ENCODE peak calls at places on chromosome 22, in eight cellular contexts. E, F, U, G, C, V, O and K are unnamed samples.

GRCh38 chr22:47695176-47695575 is 932.7 kb downstream of the TBC1D22A start:
- DNase-seq in E (no peak), F (no peak), U (no peak), G (no peak), C (no peak), V (no peak), O (no peak), K (no peak)

GRCh38 chr22:41330169-41330568 is 28.8 kb downstream of the ZC3H7B start:
- DNase-seq in E (no peak), F (no peak), U (no peak), G (no peak), C (no peak), V (no peak), O (no peak), K (no peak)

GRCh38 chr22:43955040-43955882 is at the start of gene SAMM50:
- DNase-seq in E (peak), F (peak), U (peak), G (peak), C (peak), V (peak), O (peak), K (peak)

GRCh38 chr22:30806391-30806861 is 111.8 kb downstream of the OSBP2 start:
- DNase-seq in E (no peak), F (no peak), U (peak), G (no peak), C (no peak), V (no peak), O (no peak), K (peak)

GRCh38 chr22:32839776-32840571 is 38.5 kb downstream of the TIMP3 start:
- DNase-seq in E (no peak), F (no peak), U (peak), G (no peak), C (no peak), V (no peak), O (no peak), K (no peak)

GRCh38 chr22:27554106-27554814 is 247.3 kb downstream of the MN1 start:
- DNase-seq in E (no peak), F (no peak), U (peak), G (no peak), C (no peak), V (peak), O (no peak), K (no peak)

GRCh38 chr22:42912049-42912448 is 55.0 kb upstream of the ARFGAP3 start:
- DNase-seq in E (no peak), F (no peak), U (no peak), G (no peak), C (no peak), V (no peak), O (no peak), K (no peak)

GRCh38 chr22:41994506-41994905 is 4.1 kb upstream of the WBP2NL start:
- DNase-seq in E (no peak), F (peak), U (no peak), G (no peak), C (no peak), V (no peak), O (no peak), K (no peak)

GRCh38 chr22:35971418-35972119 is 57.1 kb downstream of the RBFOX2 start:
- DNase-seq in E (no peak), F (no peak), U (peak), G (peak), C (no peak), V (peak), O (no peak), K (no peak)

GRCh38 chr22:23365524-23365923 is 185.2 kb downstream of the BCR start:
- DNase-seq in E (no peak), F (no peak), U (no peak), G (no peak), C (no peak), V (no peak), O (no peak), K (no peak)

GRCh38 chr22:43541022-43541421 is 129.2 kb downstream of the MPPED1 start:
- DNase-seq in E (no peak), F (no peak), U (no peak), G (no peak), C (no peak), V (no peak), O (no peak), K (no peak)

GRCh38 chr22:48340191-48340590 is 1487.5 kb downstream of the BRD1 start:
- DNase-seq in E (no peak), F (no peak), U (no peak), G (no peak), C (peak), V (no peak), O (no peak), K (no peak)

GRCh38 chr22:22887621-22888503 is at the start of gene IGLL5:
- DNase-seq in E (peak), F (no peak), U (no peak), G (no peak), C (no peak), V (no peak), O (no peak), K (no peak)

GRCh38 chr22:24950272-24950902 is 2.1 kb upstream of the KIAA1671 start:
- DNase-seq in E (no peak), F (no peak), U (peak), G (no peak), C (no peak), V (no peak), O (no peak), K (no peak)

GRCh38 chr22:27435839-27436581 is 365.5 kb downstream of the MN1 start:
- DNase-seq in E (no peak), F (no peak), U (peak), G (no peak), C (peak), V (no peak), O (no peak), K (no peak)

GRCh38 chr22:48425091-48425506 is 1402.6 kb downstream of the BRD1 start:
- DNase-seq in E (no peak), F (no peak), U (no peak), G (no peak), C (no peak), V (no peak), O (no peak), K (no peak)

GRCh38 chr22:35540600-35541253 is at the start of gene RASD2:
- DNase-seq in E (no peak), F (no peak), U (peak), G (no peak), C (peak), V (no peak), O (peak), K (peak)

GRCh38 chr22:24583221-24583971 is 9.5 kb downstream of the LRRC75B start:
- DNase-seq in E (no peak), F (peak), U (peak), G (no peak), C (peak), V (no peak), O (no peak), K (no peak)

GRCh38 chr22:32777997-32778396 is 23.5 kb upstream of the TIMP3 start:
- DNase-seq in E (no peak), F (no peak), U (no peak), G (no peak), C (no peak), V (no peak), O (no peak), K (no peak)

GRCh38 chr22:24178502-24179440 is 2.5 kb upstream of the SUSD2 start:
- DNase-seq in E (no peak), F (no peak), U (no peak), G (no peak), C (no peak), V (no peak), O (no peak), K (no peak)

GRCh38 chr22:27668828-27669797 is 132.4 kb downstream of the MN1 start:
- DNase-seq in E (peak), F (peak), U (peak), G (no peak), C (peak), V (no peak), O (no peak), K (peak)

GRCh38 chr22:40204331-40205116 is 26.8 kb downstream of the TNRC6B start:
- DNase-seq in E (no peak), F (no peak), U (peak), G (no peak), C (no peak), V (no peak), O (no peak), K (no peak)

GRCh38 chr22:38733329-38734202 is 22.2 kb downstream of the SUN2 start:
- DNase-seq in E (peak), F (peak), U (peak), G (peak), C (peak), V (no peak), O (no peak), K (no peak)

GRCh38 chr22:40407831-40408717 is 37.7 kb downstream of the SGSM3 start:
- DNase-seq in E (no peak), F (peak), U (no peak), G (no peak), C (no peak), V (no peak), O (no peak), K (no peak)

GRCh38 chr22:47281126-47282106 is 519.0 kb downstream of the TBC1D22A start:
- DNase-seq in E (no peak), F (no peak), U (peak), G (no peak), C (no peak), V (no peak), O (no peak), K (peak)

GRCh38 chr22:42939941-42940653 is 74.9 kb downstream of the PACSIN2 start:
- DNase-seq in E (peak), F (no peak), U (peak), G (no peak), C (peak), V (no peak), O (no peak), K (peak)

GRCh38 chr22:21951931-21952465 is 650 bp downstream of the PPM1F start:
- DNase-seq in E (peak), F (peak), U (peak), G (no peak), C (peak), V (no peak), O (peak), K (no peak)

GRCh38 chr22:31400023-31400397 is 606 bp downstream of the DRG1 start:
- DNase-seq in E (no peak), F (no peak), U (peak), G (no peak), C (no peak), V (no peak), O (no peak), K (no peak)

DNA sequence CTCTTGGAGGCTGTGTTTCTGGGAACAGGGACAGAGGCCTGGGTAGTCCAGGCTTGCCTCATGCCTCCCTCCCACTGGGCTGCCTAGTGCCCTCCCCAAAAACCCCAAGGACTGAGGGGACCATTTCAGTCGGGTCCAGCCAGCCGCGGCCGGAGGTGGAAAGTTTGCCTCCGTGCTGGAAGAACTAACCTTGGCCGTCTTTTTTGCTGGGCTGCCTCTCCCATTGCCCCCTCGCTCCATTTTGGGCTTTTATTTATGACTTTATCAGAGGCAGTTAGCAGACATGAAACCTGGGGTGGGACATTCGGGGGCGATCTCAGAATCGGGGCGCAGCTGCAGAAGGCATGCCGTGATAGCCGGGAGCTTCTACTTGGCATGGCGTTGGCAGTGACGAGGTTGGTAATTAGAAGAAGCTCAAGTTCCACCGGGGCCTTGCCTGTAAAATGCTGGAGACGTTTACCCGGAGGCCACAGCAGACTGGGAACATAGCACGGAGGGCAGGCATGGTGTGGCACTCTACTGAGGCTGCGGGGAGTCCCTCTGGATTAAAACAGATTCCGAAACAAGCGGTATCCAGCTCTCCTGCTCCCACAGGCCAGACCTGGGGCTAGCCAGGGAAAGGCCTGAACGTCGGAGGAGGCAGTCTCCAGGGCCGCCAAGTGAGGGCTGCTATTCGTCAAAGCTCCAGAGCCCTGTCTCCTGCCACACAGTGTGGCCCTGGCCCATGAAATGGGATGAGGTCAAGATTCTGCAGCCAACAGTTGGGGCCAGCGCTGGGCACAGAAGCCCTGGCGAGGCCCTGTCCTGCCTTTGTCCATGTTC is 76.4 kb upstream of the PPARA start:
- DNase-seq in E (peak), F (peak), U (peak), G (no peak), C (peak), V (no peak), O (no peak), K (no peak)
- TF ChIP-seq POLR2A in E (no peak), F (no peak), U (peak), G (no peak), C (no peak), V (no peak), O (no peak), K (no peak)

DNA sequence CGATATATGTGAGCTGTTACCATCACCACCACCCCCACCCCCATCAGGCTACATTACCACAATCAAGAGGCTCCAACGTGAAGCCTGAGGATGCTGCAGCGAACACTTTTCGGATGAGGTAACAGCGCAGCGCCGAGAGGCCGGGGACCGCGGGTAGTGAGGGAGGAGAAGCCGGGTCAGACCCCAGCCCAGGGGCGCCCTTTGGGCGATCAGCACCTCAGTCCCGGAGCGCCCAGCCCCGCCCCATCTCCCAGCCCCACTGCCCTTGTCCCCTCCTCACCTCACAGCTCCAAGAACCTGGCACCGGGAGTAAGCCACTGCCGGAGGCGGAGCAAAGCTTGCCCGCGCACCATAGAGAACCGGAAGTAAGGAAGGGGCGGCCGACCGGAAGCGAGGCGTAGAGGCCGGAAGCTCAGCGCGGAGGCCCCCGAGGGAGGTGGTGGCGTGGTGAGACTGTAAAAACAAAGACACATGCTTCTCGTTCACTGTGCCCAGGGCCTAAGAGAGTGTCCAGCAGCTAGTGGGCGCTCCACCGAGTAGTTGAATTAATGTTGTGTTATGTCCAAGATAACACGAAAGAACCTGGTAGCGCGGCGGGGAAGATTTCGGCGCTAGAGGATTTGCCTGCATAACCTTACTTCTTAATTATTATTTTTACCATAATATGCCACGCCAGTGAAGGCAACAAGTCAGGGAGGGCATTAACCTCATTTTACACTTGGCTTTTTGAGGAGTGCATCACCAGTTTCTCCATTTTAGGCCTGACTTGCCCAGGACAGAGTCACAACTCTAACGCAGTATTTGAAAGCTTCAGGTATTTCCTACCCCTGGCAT is at the start of gene THOC5:
- DNase-seq in E (peak), F (peak), U (peak), G (peak), C (peak), V (peak), O (peak), K (peak)
- TF ChIP-seq POLR2A in E (no peak), F (no peak), U (peak), G (peak), C (no peak), V (no peak), O (peak), K (peak)

GRCh38 chr22:20866716-20867115 is 7.9 kb downstream of the SNAP29 start:
- DNase-seq in E (no peak), F (no peak), U (peak), G (no peak), C (no peak), V (no peak), O (no peak), K (no peak)

GRCh38 chr22:20865869-20866445 is 7.2 kb downstream of the SNAP29 start:
- DNase-seq in E (no peak), F (no peak), U (no peak), G (no peak), C (no peak), V (no peak), O (no peak), K (no peak)

GRCh38 chr22:20868225-20868944 is 9.6 kb downstream of the SNAP29 start:
- DNase-seq in E (no peak), F (no peak), U (peak), G (no peak), C (no peak), V (no peak), O (no peak), K (no peak)

GRCh38 chr22:20869234-20869633 is 10.4 kb downstream of the SNAP29 start:
- DNase-seq in E (no peak), F (no peak), U (no peak), G (no peak), C (no peak), V (no peak), O (no peak), K (no peak)

GRCh38 chr22:20867179-20868099 is 8.6 kb downstream of the SNAP29 start:
- DNase-seq in E (peak), F (no peak), U (peak), G (peak), C (peak), V (peak), O (no peak), K (no peak)
- TF ChIP-seq POLR2A in E (no peak), F (peak), U (no peak), G (no peak), C (no peak), V (no peak), O (no peak), K (no peak)

DNA sequence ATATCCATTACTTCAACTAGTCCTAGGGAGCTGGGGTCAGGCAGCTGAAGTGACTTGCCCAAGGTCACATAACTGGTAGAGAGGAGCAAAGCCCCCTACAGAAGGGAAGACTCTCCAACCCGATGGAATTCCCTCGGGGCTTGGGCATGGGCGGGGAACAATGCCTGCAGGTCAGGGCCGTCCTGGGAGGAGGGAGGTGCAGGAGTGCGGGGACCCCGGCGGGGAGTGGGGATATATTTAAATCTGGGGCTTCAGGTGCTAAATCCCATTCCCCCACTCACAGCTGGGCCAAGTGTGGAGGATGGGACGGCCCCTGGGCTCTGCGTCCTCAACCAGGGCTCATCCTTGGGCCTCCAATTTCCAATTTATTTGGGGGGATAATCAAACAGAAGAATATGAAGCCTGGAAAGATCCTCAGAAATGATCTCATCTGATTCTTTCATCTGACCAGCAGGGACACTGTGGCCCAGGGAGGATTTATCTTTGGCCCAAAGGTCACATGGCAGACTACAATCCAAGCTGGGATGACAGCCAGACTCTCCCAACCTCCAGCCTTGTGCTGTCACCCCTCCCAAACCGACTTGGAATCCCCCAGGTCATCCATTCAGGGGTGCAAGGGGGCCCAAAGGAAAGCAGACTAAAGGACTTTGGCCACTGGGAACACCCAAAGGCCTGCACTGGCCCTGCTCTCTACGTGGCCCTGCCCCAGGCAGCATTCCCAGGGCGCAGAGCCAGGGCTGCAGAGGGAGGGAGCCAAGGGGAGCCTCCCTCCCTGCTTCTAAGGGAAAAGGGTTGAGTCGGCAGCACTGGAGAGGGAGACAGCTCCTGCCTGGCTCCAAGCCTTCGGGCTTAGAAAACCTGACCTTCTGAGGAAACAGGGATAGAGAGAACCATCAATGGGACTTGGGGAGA is 8.7 kb upstream of the C1QTNF6 start:
- DNase-seq in E (peak), F (peak), U (peak), G (peak), C (peak), V (peak), O (no peak), K (peak)
- TF ChIP-seq POLR2A in E (no peak), F (no peak), U (no peak), G (no peak), C (no peak), V (no peak), O (no peak), K (no peak)

GRCh38 chr22:20946080-20946986 is 20.7 kb upstream of the AIFM3 start:
- DNase-seq in E (peak), F (no peak), U (peak), G (no peak), C (no peak), V (no peak), O (no peak), K (no peak)
- TF ChIP-seq POLR2A in E (no peak), F (no peak), U (no peak), G (no peak), C (no peak), V (no peak), O (no peak), K (no peak)

GRCh38 chr22:20039683-20040325 is 18.9 kb downstream of the TANGO2 start:
- DNase-seq in E (no peak), F (no peak), U (no peak), G (no peak), C (peak), V (no peak), O (no peak), K (no peak)
- TF ChIP-seq POLR2A in E (no peak), F (no peak), U (no peak), G (no peak), C (no peak), V (no peak), O (no peak), K (no peak)